ENCODE peak calls at places on chromosomes 13 and 19, in four cellular contexts. W is hepatocyte, Y is SK-N-SH, L is neural progenitor cell. K is an unnamed sample.

GRCh38 chr19:12801466-12802266 is at the start of the genes PRDX2 and THSD8:
- DNase-seq in Y (peak), W (peak), L (peak), K (peak)

GRCh38 chr19:41587838-41588210 is 11.9 kb downstream of the CEACAM21 start:
- DNase-seq in Y (no peak), L (no peak), W (no peak), K (no peak)

GRCh38 chr13:114226088-114226487 is 8.6 kb upstream of the CDC16 start:
- DNase-seq in L (no peak), W (no peak), Y (peak), K (no peak)

GRCh38 chr13:36736119-36736726 is 62.4 kb downstream of the SERTM1 start:
- DNase-seq in Y (peak), L (peak), W (peak), K (peak)

GRCh38 chr19:37635076-37636056 is 19.9 kb downstream of the ZFP30 start:
- DNase-seq in Y (no peak), L (no peak), W (no peak), K (no peak)

GRCh38 chr13:48976677-48977625 is 1.2 kb downstream of the FNDC3A start:
- DNase-seq in W (peak), L (no peak), Y (no peak), K (peak)

GRCh38 chr13:78404961-78405360 is 198.4 kb downstream of the POU4F1 start:
- DNase-seq in Y (no peak), L (no peak), W (no peak), K (no peak)

GRCh38 chr13:93559718-93560117 is 333.1 kb downstream of the GPC6 start:
- DNase-seq in L (no peak), W (no peak), Y (no peak), K (peak)

GRCh38 chr13:63124863-63125262 is 1709.2 kb upstream of the PCDH20 start:
- DNase-seq in L (no peak), Y (peak), W (peak), K (peak)

GRCh38 chr13:36074659-36075058 is 56.5 kb downstream of the DCLK1 start:
- DNase-seq in Y (no peak), L (no peak), W (no peak), K (no peak)

GRCh38 chr19:35935911-35936737 is at the start of gene LRFN3:
- DNase-seq in Y (peak), W (peak), L (peak), K (peak)

GRCh38 chr19:5719274-5719960 is 529 bp downstream of the LONP1 start:
- DNase-seq in L (peak), W (no peak), Y (no peak), K (no peak)

GRCh38 chr13:21986602-21987001 is 315.7 kb downstream of the FGF9 start:
- DNase-seq in L (no peak), Y (no peak), W (peak), K (no peak)

GRCh38 chr19:4575267-4575793 is 15.8 kb upstream of the SEMA6B start:
- DNase-seq in Y (peak), W (peak), L (peak), K (peak)
- H2AFZ ChIP-seq in Y (peak), W (no peak), L (no peak), K (peak)

DNA sequence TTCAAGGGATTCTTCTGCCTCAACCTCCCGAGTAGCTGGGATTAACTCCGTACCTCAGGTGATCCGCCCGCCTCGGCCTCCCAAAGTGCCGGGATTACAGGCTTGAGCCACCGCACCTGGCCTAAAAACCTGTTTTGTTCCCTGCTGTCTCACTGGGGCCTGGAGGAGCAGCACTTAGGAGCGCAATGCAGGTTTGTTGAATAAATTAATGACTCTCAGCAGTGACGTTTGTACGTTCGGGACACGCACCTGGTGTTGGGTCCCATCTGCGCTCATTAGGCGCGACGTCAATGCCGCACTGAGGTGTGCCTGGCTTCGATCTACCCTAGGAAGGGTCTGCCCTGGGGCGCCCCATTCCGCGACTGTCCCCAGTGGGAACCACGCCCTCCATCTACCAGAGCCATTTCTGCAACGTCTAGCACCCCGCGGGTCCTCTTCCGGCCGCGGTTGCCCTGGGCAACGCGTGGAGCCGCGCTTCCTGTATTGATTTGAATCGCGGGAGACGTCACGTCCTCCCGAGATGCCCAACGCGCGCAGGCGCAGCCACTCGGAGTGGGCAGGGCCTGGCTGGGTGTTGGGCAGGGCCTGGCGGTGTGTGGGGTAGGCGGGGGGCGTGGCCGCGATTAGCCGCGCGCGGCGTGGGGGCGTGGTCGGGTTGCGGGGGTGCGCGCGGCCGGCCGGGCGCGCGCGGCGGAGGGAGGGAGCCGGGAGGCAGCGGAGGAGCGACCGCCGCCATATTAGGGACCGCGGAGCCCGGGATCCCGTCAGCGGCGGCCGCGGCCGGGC is at the start of gene FZR1:
- DNase-seq in W (peak), L (peak), Y (peak), K (peak)
- TF ChIP-seq CTCF in W (no peak), L (no peak), Y (no peak), K (no peak)

GRCh38 chr19:55538132-55538531 is 1.2 kb upstream of the SBK2 start:
- DNase-seq in Y (no peak), W (no peak), L (no peak), K (no peak)
- H2AFZ ChIP-seq in Y (no peak), W (no peak), L (peak), K (no peak)

GRCh38 chr13:79915386-79915785 is 425.5 kb downstream of the SPRY2 start:
- DNase-seq in W (no peak), L (no peak), Y (peak), K (no peak)

GRCh38 chr13:79918620-79919019 is 422.3 kb downstream of the SPRY2 start:
- DNase-seq in W (no peak), L (peak), Y (no peak), K (no peak)

GRCh38 chr13:79913141-79913827 is 427.6 kb downstream of the SPRY2 start:
- DNase-seq in Y (no peak), L (no peak), W (no peak), K (no peak)

GRCh38 chr13:79917628-79918027 is 423.3 kb downstream of the SPRY2 start:
- DNase-seq in W (no peak), L (no peak), Y (no peak), K (no peak)

GRCh38 chr13:79919109-79919508 is 421.8 kb downstream of the SPRY2 start:
- DNase-seq in W (no peak), Y (no peak), L (no peak), K (no peak)
- TF ChIP-seq CTCF in W (no peak), Y (no peak), L (no peak), K (no peak)

GRCh38 chr19:7293795-7294570 is at the start of gene INSR:
- DNase-seq in W (peak), L (peak), Y (peak), K (peak)

GRCh38 chr19:7292950-7293794 is 1.0 kb downstream of the INSR start:
- DNase-seq in W (peak), L (peak), Y (peak), K (no peak)

GRCh38 chr19:7294571-7295212 is 478 bp upstream of the INSR start:
- DNase-seq in L (peak), W (peak), Y (peak), K (peak)

GRCh38 chr19:7297742-7298141 is 3.5 kb upstream of the INSR start:
- DNase-seq in L (no peak), Y (no peak), W (no peak), K (no peak)

GRCh38 chr19:7295912-7296486 is 1.8 kb upstream of the INSR start:
- DNase-seq in W (no peak), Y (no peak), L (no peak), K (no peak)
- H2AFZ ChIP-seq in W (no peak), Y (no peak), L (no peak), K (no peak)